ENCODE peak calls at places on chromosomes 6 and 20, in six cellular contexts. A, Q, H, C, S and V are unnamed samples.

GRCh38 chr6:139708342-139709199 is 334.1 kb upstream of the CITED2 start:
- DNase-seq in A (no peak), Q (no peak), H (no peak), C (no peak), S (no peak), V (no peak)

GRCh38 chr6:34143884-34144580 is 1.9 kb downstream of the GRM4 start:
- DNase-seq in A (peak), Q (no peak), H (peak), C (no peak), S (peak), V (peak)

GRCh38 chr6:14758421-14759043 is 487.3 kb upstream of the JARID2 start:
- DNase-seq in A (no peak), Q (no peak), H (no peak), C (no peak), S (no peak), V (no peak)

GRCh38 chr20:5297280-5298004 is 19.3 kb downstream of the PROKR2 start:
- DNase-seq in A (no peak), Q (no peak), H (no peak), C (no peak), S (no peak), V (no peak)

GRCh38 chr6:166815629-166816028 is 140.7 kb downstream of the RNASET2 start:
- DNase-seq in A (no peak), Q (no peak), H (no peak), C (no peak), S (no peak), V (no peak)

GRCh38 chr20:14712302-14712739 is 374.9 kb upstream of the FLRT3 start:
- DNase-seq in A (no peak), Q (no peak), H (no peak), C (no peak), S (no peak), V (no peak)

GRCh38 chr6:21599074-21599639 is 5.6 kb downstream of the SOX4 start:
- DNase-seq in A (no peak), Q (no peak), H (no peak), C (no peak), S (no peak), V (no peak)

GRCh38 chr6:85797993-85798392 is 155.3 kb upstream of the SYNCRIP start:
- DNase-seq in A (peak), Q (no peak), H (no peak), C (no peak), S (no peak), V (no peak)

GRCh38 chr6:160667854-160668481 is 3.9 kb upstream of the LPA start:
- DNase-seq in A (no peak), Q (no peak), H (no peak), C (no peak), S (peak), V (peak)

GRCh38 chr6:126041516-126042447 is 55.4 kb downstream of the TRMT11 start:
- DNase-seq in A (no peak), Q (no peak), H (no peak), C (no peak), S (no peak), V (no peak)

GRCh38 chr6:106084106-106084963 is 1.8 kb upstream of the PRDM1 start:
- DNase-seq in A (peak), Q (peak), H (no peak), C (no peak), S (peak), V (peak)

GRCh38 chr6:81878479-81878878 is 126.0 kb upstream of the TENT5A start:
- DNase-seq in A (no peak), Q (no peak), H (no peak), C (no peak), S (no peak), V (no peak)

GRCh38 chr20:49323622-49324238 is 45.9 kb upstream of the ZNFX1 start:
- DNase-seq in A (no peak), Q (peak), H (peak), C (no peak), S (peak), V (peak)

GRCh38 chr6:96520039-96520850 is 1.4 kb upstream of the UFL1 start:
- DNase-seq in A (no peak), Q (no peak), H (no peak), C (no peak), S (no peak), V (no peak)

GRCh38 chr20:34680586-34680985 is 3.7 kb upstream of the PIGU start:
- DNase-seq in A (no peak), Q (no peak), H (no peak), C (no peak), S (no peak), V (no peak)

GRCh38 chr20:57385940-57386339 is 5.3 kb upstream of the RBM38 start:
- DNase-seq in A (no peak), Q (no peak), H (no peak), C (no peak), S (no peak), V (no peak)

GRCh38 chr6:41375598-41376151 is 40.3 kb downstream of the NCR2 start:
- DNase-seq in A (no peak), Q (no peak), H (no peak), C (no peak), S (no peak), V (no peak)

GRCh38 chr6:2749972-2750600 is 636 bp downstream of the MYLK4 start:
- DNase-seq in A (peak), Q (peak), H (peak), C (peak), S (peak), V (peak)

GRCh38 chr20:43584448-43585138 is 6.1 kb upstream of the IFT52 start:
- DNase-seq in A (no peak), Q (no peak), H (no peak), C (no peak), S (no peak), V (no peak)

GRCh38 chr6:112502348-112503130 is 155.4 kb downstream of the RFPL4B start:
- DNase-seq in A (no peak), Q (no peak), H (no peak), C (no peak), S (no peak), V (no peak)

GRCh38 chr20:2156666-2157624 is 55.3 kb downstream of the STK35 start:
- DNase-seq in A (no peak), Q (no peak), H (no peak), C (no peak), S (no peak), V (no peak)

GRCh38 chr20:58555078-58555765 is 40.0 kb upstream of the APCDD1L start:
- DNase-seq in A (no peak), Q (no peak), H (no peak), C (no peak), S (no peak), V (no peak)

GRCh38 chr6:143232849-143233248 is 172.2 kb downstream of the AIG1 start:
- DNase-seq in A (no peak), Q (peak), H (no peak), C (no peak), S (peak), V (peak)

GRCh38 chr6:29964904-29965872 is 22.9 kb downstream of the HLA-A start:
- DNase-seq in A (peak), Q (peak), H (peak), C (peak), S (peak), V (peak)

GRCh38 chr6:80547827-80548226 is 441.4 kb downstream of the BCKDHB start:
- DNase-seq in A (no peak), Q (no peak), H (no peak), C (no peak), S (no peak), V (no peak)

GRCh38 chr6:165985926-165986646 is 181.6 kb downstream of the TBXT start:
- DNase-seq in A (peak), Q (no peak), H (no peak), C (no peak), S (no peak), V (no peak)

GRCh38 chr6:47353822-47354221 is 44.1 kb upstream of the TNFRSF21 start:
- DNase-seq in A (no peak), Q (no peak), H (no peak), C (no peak), S (no peak), V (no peak)

GRCh38 chr6:107509506-107509905 is 19.6 kb downstream of the SOBP start:
- DNase-seq in A (no peak), Q (no peak), H (no peak), C (no peak), S (no peak), V (no peak)

GRCh38 chr6:95366414-95366813 is 210.9 kb upstream of the MANEA start:
- DNase-seq in A (no peak), Q (no peak), H (no peak), C (no peak), S (no peak), V (no peak)
- TF ChIP-seq CTCF in A (no peak), Q (no peak), H (no peak), C (no peak), S (no peak), V (no peak)

DNA sequence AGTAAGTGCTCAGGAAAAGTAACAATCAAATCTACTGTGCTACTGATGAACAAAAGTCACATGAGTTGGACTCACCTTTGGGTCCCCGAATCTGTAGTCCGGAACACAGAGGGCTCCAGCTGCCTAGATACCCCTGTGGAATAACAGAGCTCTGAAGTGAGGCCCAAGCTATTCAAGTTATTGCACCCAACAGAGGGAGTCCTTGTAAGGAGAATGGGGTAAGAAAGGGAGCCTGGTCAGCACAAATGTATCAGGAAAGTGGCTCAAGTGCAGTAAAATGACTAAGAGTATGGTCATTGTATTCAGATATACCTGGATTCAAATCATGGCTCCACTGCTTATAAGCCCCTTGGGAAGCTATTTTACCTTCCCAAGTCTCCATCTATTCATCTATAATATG is 20.9 kb downstream of the EDN1 start:
- DNase-seq in A (no peak), Q (no peak), H (no peak), C (no peak), S (no peak), V (no peak)
- TF ChIP-seq CTCF in A (no peak), Q (no peak), H (no peak), C (peak), S (no peak), V (no peak)

GRCh38 chr20:18906046-18906445 is 92.5 kb downstream of the SCP2D1 start:
- DNase-seq in A (no peak), Q (no peak), H (no peak), C (no peak), S (no peak), V (no peak)

GRCh38 chr20:18907353-18907752 is 93.8 kb downstream of the SCP2D1 start:
- DNase-seq in A (no peak), Q (no peak), H (no peak), C (no peak), S (no peak), V (no peak)

GRCh38 chr20:18904192-18904591 is 90.6 kb downstream of the SCP2D1 start:
- DNase-seq in A (no peak), Q (no peak), H (no peak), C (no peak), S (no peak), V (no peak)

GRCh38 chr20:18902181-18902725 is 88.7 kb downstream of the SCP2D1 start:
- DNase-seq in A (no peak), Q (no peak), H (no peak), C (no peak), S (no peak), V (no peak)

DNA sequence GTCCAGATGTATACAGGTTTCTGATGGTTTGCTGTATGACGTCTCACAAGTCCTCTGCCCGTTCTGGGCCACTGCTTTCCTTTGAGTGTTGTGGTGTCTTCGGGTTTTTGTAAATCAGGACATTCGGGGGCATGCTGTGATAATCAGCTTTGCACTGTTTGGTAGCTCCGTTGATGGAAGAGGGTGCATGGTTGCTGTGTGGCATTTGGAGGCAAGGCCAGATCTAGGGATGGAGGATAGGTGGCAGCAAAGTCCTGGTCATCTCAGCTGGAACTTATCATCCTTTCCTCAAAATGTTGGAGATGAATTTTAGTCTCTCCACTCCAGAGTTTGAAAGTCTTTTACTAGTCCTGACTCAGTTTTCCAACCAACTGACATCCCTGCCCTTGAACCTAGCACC is 91.0 kb downstream of the SCP2D1 start:
- DNase-seq in A (peak), Q (no peak), H (no peak), C (no peak), S (no peak), V (no peak)
- TF ChIP-seq CTCF in A (no peak), Q (no peak), H (no peak), C (peak), S (no peak), V (peak)

DNA sequence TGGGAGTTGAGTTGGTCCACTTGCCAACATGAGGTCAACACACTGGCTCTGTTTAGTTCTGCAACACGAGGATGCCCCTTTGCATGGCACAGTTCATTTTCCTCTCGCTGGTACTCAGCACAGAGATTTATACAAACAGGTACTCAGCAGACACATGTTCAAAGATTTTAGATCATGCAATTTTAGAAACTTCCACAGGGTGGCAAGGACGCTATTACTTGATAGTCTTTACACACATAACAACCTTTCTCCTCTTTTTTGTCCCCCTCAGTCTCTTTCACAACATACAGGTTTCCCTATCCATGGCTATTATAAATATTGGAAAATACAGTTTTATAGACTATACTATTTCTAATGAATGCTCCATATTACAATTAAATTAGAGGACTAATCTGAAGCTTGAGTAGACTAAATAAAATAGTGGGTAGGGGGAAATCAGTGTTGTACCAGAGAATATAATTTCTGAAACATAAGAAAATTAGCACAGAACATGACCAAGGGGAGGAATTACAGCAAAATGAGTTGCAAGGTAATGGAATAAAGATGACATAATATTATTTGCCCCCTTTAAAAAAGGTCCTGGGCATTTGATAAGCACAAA is 331.8 kb upstream of the BTBD3 start:
- DNase-seq in A (no peak), Q (no peak), H (no peak), C (no peak), S (no peak), V (no peak)
- TF ChIP-seq CTCF in A (no peak), Q (no peak), H (no peak), C (no peak), S (no peak), V (no peak)

DNA sequence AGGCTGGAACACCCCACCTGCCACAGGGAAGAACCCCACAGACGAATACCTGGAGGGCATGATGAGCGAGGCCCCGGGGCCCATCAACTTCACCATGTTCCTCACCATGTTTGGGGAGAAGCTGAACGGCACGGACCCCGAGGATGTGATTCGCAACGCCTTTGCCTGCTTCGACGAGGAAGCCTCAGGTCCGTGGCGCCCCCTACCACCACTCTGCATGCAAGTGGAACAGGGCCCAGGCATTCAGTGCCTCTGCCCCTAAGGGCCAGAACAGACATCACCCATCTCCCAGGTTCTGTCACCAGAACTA is 6.6 kb downstream of the MYL9 start:
- DNase-seq in A (peak), Q (no peak), H (no peak), C (no peak), S (no peak), V (no peak)
- TF ChIP-seq CTCF in A (no peak), Q (no peak), H (no peak), C (no peak), S (no peak), V (peak)